ENCODE peak calls at places on chromosomes 3 and 15, in nine cellular contexts. U is T-cell; Y is foreskin fibroblast; M is CD4-positive, alpha-beta T cell; Q is NCI-H774; H is activated CD8-positive, alpha-beta memory T cell treated with anti-CD3 and anti-CD28 coated beads for 48 hours; K is OCI-M1; L is cardiac septum; D is fibroblast of the aortic adventitia. R is an unnamed sample.

GRCh38 chr15:56978898-56979662 is 60.6 kb downstream of the TCF12 start:
- DNase-seq in H (no peak), L (no peak), K (no peak), U (no peak), M (no peak), Q (peak), Y (peak), D (peak), R (no peak)

GRCh38 chr3:193452338-193452737 is 73.8 kb upstream of the ATP13A5 start:
- DNase-seq in K (peak), H (no peak), U (no peak), Q (no peak), Y (no peak), D (no peak), L (no peak), M (no peak), R (no peak)

GRCh38 chr3:79461129-79461792 is 306.5 kb downstream of the ROBO1 start:
- DNase-seq in U (no peak), L (no peak), K (no peak), Y (peak), M (no peak), D (no peak), H (no peak), Q (no peak), R (no peak)

GRCh38 chr15:73781038-73781925 is 28.1 kb upstream of the INSYN1 start:
- DNase-seq in L (no peak), K (peak), M (no peak), Q (no peak), U (no peak), Y (peak), H (no peak), D (peak), R (no peak)

GRCh38 chr3:48039487-48040190 is 23.4 kb upstream of the MAP4 start:
- DNase-seq in H (no peak), M (no peak), Q (no peak), L (no peak), K (peak), D (peak), U (no peak), Y (peak), R (no peak)

GRCh38 chr3:194756460-194757355 is 71.0 kb downstream of the FAM43A start:
- DNase-seq in Q (peak), K (no peak), L (peak), H (no peak), Y (no peak), D (no peak), M (no peak), U (no peak), R (no peak)

GRCh38 chr3:181741428-181741827 is 29.7 kb downstream of the SOX2 start:
- DNase-seq in Q (no peak), L (no peak), M (no peak), Y (no peak), H (no peak), K (no peak), D (no peak), U (no peak), R (no peak)

GRCh38 chr3:17088602-17089313 is 204.0 kb downstream of the PLCL2 start:
- DNase-seq in D (no peak), Y (no peak), L (no peak), U (peak), H (no peak), Q (no peak), K (no peak), M (peak), R (no peak)

GRCh38 chr3:170331143-170331542 is 26.4 kb upstream of the SKIL start:
- DNase-seq in Y (no peak), U (no peak), H (no peak), M (no peak), K (peak), D (peak), Q (no peak), L (no peak), R (peak)

GRCh38 chr15:39594764-39595620 is 14.1 kb downstream of the THBS1 start:
- DNase-seq in Y (peak), D (peak), M (no peak), Q (no peak), U (no peak), L (no peak), K (no peak), H (no peak), R (no peak)

GRCh38 chr3:189714991-189715961 is 84.1 kb downstream of the TP63 start:
- DNase-seq in H (no peak), M (no peak), Q (no peak), D (peak), Y (peak), K (no peak), U (no peak), L (no peak), R (no peak)

GRCh38 chr3:52047295-52047960 is 8.9 kb downstream of the DUSP7 start:
- DNase-seq in Q (no peak), Y (no peak), D (no peak), U (no peak), H (no peak), L (no peak), K (no peak), M (no peak), R (no peak)

GRCh38 chr15:42031211-42031915 is 10.5 kb upstream of the PLA2G4E start:
- DNase-seq in H (no peak), Y (no peak), K (no peak), M (no peak), L (no peak), U (no peak), Q (no peak), D (no peak), R (no peak)

GRCh38 chr3:172575375-172575774 is 52.1 kb upstream of the TNFSF10 start:
- DNase-seq in Y (no peak), U (no peak), D (no peak), H (no peak), Q (no peak), K (no peak), M (no peak), L (no peak), R (no peak)

GRCh38 chr3:66789584-66790237 is 208.4 kb upstream of the KBTBD8 start:
- DNase-seq in Q (no peak), H (no peak), K (no peak), U (no peak), L (no peak), Y (peak), M (no peak), D (no peak), R (peak)

R was measured in body of pancreas.